ENCODE peak calls at places on chromosomes 11 and 22, in seven cellular contexts. One of them, this sample, is unnamed.

GRCh38 chr11:126194121-126194543 is 17.3 kb downstream of the RPUSD4 start:
- DNase-seq in A549: peak; percentile 55
- DNase-seq in SK-N-SH: peak; percentile 82
- DNase-seq in uterus: peak; percentile 56
- DNase-seq in keratinocyte: no peak
- DNase-seq in GM12878: no peak
- DNase-seq in mammary epithelial cell: peak; percentile 16
- DNase-seq in this sample: no peak

GRCh38 chr11:19988598-19988997 is 171.7 kb downstream of the DBX1 start:
- DNase-seq in keratinocyte: peak; percentile 40
- DNase-seq in A549: no peak
- DNase-seq in SK-N-SH: no peak
- DNase-seq in uterus: peak; percentile 80
- DNase-seq in GM12878: no peak
- DNase-seq in mammary epithelial cell: peak; percentile 91
- DNase-seq in this sample: no peak

GRCh38 chr11:18703001-18703763 is 4.6 kb downstream of the TMEM86A start:
- DNase-seq in SK-N-SH: no peak
- DNase-seq in A549: no peak
- DNase-seq in uterus: no peak
- DNase-seq in mammary epithelial cell: no peak
- DNase-seq in keratinocyte: no peak
- DNase-seq in GM12878: no peak
- DNase-seq in this sample: no peak

GRCh38 chr11:78784321-78785061 is 209.8 kb upstream of the NARS2 start:
- DNase-seq in keratinocyte: no peak
- DNase-seq in uterus: no peak
- DNase-seq in SK-N-SH: no peak
- DNase-seq in mammary epithelial cell: peak; percentile 48
- DNase-seq in GM12878: no peak
- DNase-seq in A549: no peak
- DNase-seq in this sample: no peak

GRCh38 chr11:94107363-94107762 is 21.3 kb upstream of the PANX1 start:
- DNase-seq in mammary epithelial cell: no peak
- DNase-seq in SK-N-SH: no peak
- DNase-seq in keratinocyte: no peak
- DNase-seq in GM12878: no peak
- DNase-seq in uterus: no peak
- DNase-seq in A549: no peak
- DNase-seq in this sample: no peak

GRCh38 chr11:100221791-100222190 is 465.3 kb upstream of the ARHGAP42 start:
- DNase-seq in GM12878: no peak
- DNase-seq in mammary epithelial cell: no peak
- DNase-seq in keratinocyte: no peak
- DNase-seq in SK-N-SH: no peak
- DNase-seq in A549: no peak
- DNase-seq in uterus: no peak
- DNase-seq in this sample: no peak

GRCh38 chr11:84089072-84090057 is 803.2 kb upstream of the CCDC90B start:
- DNase-seq in mammary epithelial cell: no peak
- DNase-seq in SK-N-SH: peak; percentile 36
- DNase-seq in A549: no peak
- DNase-seq in uterus: no peak
- DNase-seq in GM12878: no peak
- DNase-seq in keratinocyte: no peak
- DNase-seq in this sample: no peak

GRCh38 chr22:43511276-43511910 is 99.6 kb downstream of the MPPED1 start:
- DNase-seq in uterus: no peak
- DNase-seq in keratinocyte: peak; percentile 33
- DNase-seq in SK-N-SH: no peak
- DNase-seq in mammary epithelial cell: peak; percentile 62
- DNase-seq in A549: no peak
- DNase-seq in GM12878: no peak
- DNase-seq in this sample: no peak

GRCh38 chr11:78432058-78432515 is 14.5 kb upstream of the GAB2 start:
- DNase-seq in A549: no peak
- DNase-seq in GM12878: no peak
- DNase-seq in SK-N-SH: no peak
- DNase-seq in mammary epithelial cell: no peak
- DNase-seq in uterus: peak; percentile 55
- DNase-seq in keratinocyte: no peak
- DNase-seq in this sample: no peak

GRCh38 chr11:122863704-122864326 is 18.7 kb upstream of the JHY start:
- DNase-seq in GM12878: no peak
- DNase-seq in uterus: peak; percentile 33
- DNase-seq in keratinocyte: no peak
- DNase-seq in mammary epithelial cell: no peak
- DNase-seq in A549: peak; percentile 20
- DNase-seq in SK-N-SH: peak; percentile 60
- DNase-seq in this sample: no peak

GRCh38 chr11:23611726-23612125 is 751.5 kb upstream of the CCDC179 start:
- DNase-seq in GM12878: no peak
- DNase-seq in SK-N-SH: no peak
- DNase-seq in mammary epithelial cell: no peak
- DNase-seq in A549: no peak
- DNase-seq in uterus: no peak
- DNase-seq in keratinocyte: no peak
- DNase-seq in this sample: no peak

GRCh38 chr11:82631722-82632630 is 101.7 kb downstream of the FAM181B start:
- DNase-seq in GM12878: peak; percentile 27
- DNase-seq in A549: no peak
- DNase-seq in uterus: no peak
- DNase-seq in keratinocyte: no peak
- DNase-seq in mammary epithelial cell: peak; percentile 40
- DNase-seq in SK-N-SH: no peak
- DNase-seq in this sample: no peak

DNA sequence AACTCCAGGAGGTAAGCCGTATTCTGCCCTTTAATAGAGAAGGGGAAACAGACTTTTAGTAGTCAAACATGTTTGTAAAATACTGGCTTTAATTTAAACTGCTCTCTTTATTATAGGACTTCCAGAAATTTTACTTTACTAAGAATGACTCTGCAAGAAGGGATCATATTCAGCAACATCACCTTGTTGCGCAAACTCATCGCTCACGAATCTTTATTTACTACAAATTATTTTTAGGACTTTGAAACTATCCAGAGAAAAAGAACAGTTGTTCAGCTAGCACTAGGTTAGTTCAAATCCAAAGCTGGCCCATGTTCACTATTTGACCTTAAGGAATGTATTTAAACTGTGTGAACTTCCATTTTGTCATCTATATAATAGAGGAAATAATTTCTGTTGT is 498.3 kb upstream of the TENM4 start:
- DNase-seq in keratinocyte: no peak
- DNase-seq in A549: no peak
- DNase-seq in uterus: no peak
- DNase-seq in GM12878: no peak
- DNase-seq in mammary epithelial cell: no peak
- DNase-seq in SK-N-SH: no peak
- DNase-seq in this sample: no peak
- TF ChIP-seq CTCF in keratinocyte: no peak
- TF ChIP-seq CTCF in A549: no peak
- TF ChIP-seq CTCF in uterus: no peak
- TF ChIP-seq CTCF in GM12878: no peak
- TF ChIP-seq CTCF in mammary epithelial cell: no peak
- TF ChIP-seq CTCF in SK-N-SH: no peak
- TF ChIP-seq CTCF in this sample: no peak

GRCh38 chr22:28822930-28823481 is 22.6 kb upstream of the XBP1 start:
- DNase-seq in mammary epithelial cell: no peak
- DNase-seq in uterus: no peak
- DNase-seq in keratinocyte: no peak
- DNase-seq in GM12878: no peak
- DNase-seq in SK-N-SH: no peak
- DNase-seq in A549: no peak
- DNase-seq in this sample: no peak
- H3K27ac ChIP-seq in mammary epithelial cell: no peak overlapping the region
- H3K27ac ChIP-seq in uterus: no peak overlapping the region
- H3K27ac ChIP-seq in keratinocyte: no peak overlapping the region
- H3K27ac ChIP-seq in GM12878: peak overlapping the region; percentile 54
- H3K27ac ChIP-seq in SK-N-SH: no peak overlapping the region
- H3K27ac ChIP-seq in A549: no peak overlapping the region
- H3K27ac ChIP-seq in this sample: no peak overlapping the region

GRCh38 chr11:28675183-28675582 is 567.0 kb downstream of the METTL15 start:
- DNase-seq in A549: no peak
- DNase-seq in mammary epithelial cell: no peak
- DNase-seq in keratinocyte: no peak
- DNase-seq in SK-N-SH: no peak
- DNase-seq in GM12878: no peak
- DNase-seq in uterus: no peak
- DNase-seq in this sample: no peak

GRCh38 chr11:28677719-28678118 is 569.5 kb downstream of the METTL15 start:
- DNase-seq in A549: no peak
- DNase-seq in keratinocyte: no peak
- DNase-seq in uterus: no peak
- DNase-seq in mammary epithelial cell: no peak
- DNase-seq in SK-N-SH: no peak
- DNase-seq in GM12878: no peak
- DNase-seq in this sample: no peak

GRCh38 chr11:28674432-28675076 is 566.4 kb downstream of the METTL15 start:
- DNase-seq in keratinocyte: no peak
- DNase-seq in A549: no peak
- DNase-seq in uterus: no peak
- DNase-seq in SK-N-SH: peak; percentile 28
- DNase-seq in GM12878: no peak
- DNase-seq in mammary epithelial cell: no peak
- DNase-seq in this sample: no peak

GRCh38 chr11:28671326-28671725 is 563.1 kb downstream of the METTL15 start:
- DNase-seq in GM12878: no peak
- DNase-seq in keratinocyte: no peak
- DNase-seq in mammary epithelial cell: no peak
- DNase-seq in SK-N-SH: no peak
- DNase-seq in uterus: no peak
- DNase-seq in A549: no peak
- DNase-seq in this sample: no peak

DNA sequence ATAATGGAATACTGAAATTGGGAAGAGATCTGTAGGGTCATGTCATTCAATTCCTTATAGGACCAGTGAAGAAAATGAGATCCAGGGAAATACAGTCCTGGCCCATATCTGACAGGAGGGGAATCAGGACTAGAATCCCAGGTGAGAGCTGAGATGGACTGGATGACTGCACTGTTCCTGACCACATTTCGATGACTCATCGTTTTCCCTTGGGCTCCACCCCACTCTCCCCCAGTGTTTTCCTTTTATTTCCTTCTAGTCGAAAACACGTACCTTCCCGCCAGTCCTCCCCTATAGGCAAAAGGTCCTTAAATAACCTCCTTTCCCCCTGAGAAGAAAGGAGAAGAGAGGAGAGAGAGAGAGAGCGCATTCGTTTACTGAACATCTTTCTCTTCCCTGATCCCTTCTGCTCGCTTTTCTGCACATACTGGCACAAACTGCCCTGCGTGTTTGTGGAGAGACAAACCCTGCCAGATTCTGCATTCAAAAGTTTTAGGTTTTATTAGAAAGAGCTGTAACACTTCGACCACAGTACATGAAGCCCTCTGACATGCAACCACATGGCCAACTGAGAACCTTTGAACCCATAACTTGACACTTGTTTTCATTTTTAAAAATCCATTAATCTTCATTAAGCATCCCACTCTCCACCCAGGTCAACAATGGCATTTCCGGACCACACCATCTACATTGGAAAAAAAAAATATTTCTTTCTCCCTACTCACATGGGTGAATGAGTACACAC is 565.7 kb downstream of the METTL15 start:
- DNase-seq in keratinocyte: peak; percentile 9
- DNase-seq in SK-N-SH: no peak
- DNase-seq in uterus: no peak
- DNase-seq in mammary epithelial cell: peak; percentile 46
- DNase-seq in A549: no peak
- DNase-seq in GM12878: no peak
- DNase-seq in this sample: no peak
- H3K4me3 ChIP-seq in keratinocyte: no peak overlapping the region
- H3K4me3 ChIP-seq in SK-N-SH: no peak overlapping the region
- H3K4me3 ChIP-seq in uterus: no peak overlapping the region
- H3K4me3 ChIP-seq in mammary epithelial cell: no peak overlapping the region
- H3K4me3 ChIP-seq in A549: no peak overlapping the region
- H3K4me3 ChIP-seq in GM12878: no peak overlapping the region
- H3K4me3 ChIP-seq in this sample: no peak overlapping the region

GRCh38 chr22:45502215-45503070 is at the start of gene FBLN1:
- DNase-seq in mammary epithelial cell: no peak
- DNase-seq in keratinocyte: no peak
- DNase-seq in A549: peak; percentile 50
- DNase-seq in GM12878: no peak
- DNase-seq in uterus: peak; percentile 70
- DNase-seq in SK-N-SH: peak; percentile 97
- DNase-seq in this sample: peak; percentile 69
- TF ChIP-seq CTCF in mammary epithelial cell: peak; percentile 38
- TF ChIP-seq CTCF in keratinocyte: no peak
- TF ChIP-seq CTCF in A549: peak; percentile 46
- TF ChIP-seq CTCF in GM12878: no peak
- TF ChIP-seq CTCF in uterus: peak; percentile 21
- TF ChIP-seq CTCF in SK-N-SH: peak; percentile 54
- TF ChIP-seq CTCF in this sample: no peak

DNA sequence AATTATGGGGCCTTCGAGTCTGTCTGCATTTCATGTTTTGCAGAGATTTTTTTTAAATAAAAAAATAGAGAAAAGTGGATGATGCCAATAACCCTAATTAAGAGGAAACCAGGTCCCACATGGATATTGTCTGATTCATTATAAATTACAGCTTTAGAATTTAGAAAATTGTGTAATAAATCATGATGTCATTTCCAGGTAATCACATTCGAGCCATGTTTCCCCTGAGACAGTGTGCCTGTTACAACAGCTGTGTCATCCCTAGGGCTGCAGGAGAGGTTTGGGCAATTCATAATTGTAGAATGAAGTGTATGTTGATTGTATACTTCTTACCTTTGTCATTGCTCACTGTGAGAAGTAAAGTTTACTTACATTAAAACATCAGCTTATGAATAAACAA is 38.3 kb downstream of the NCAM1 start:
- DNase-seq in SK-N-SH: peak; percentile 30
- DNase-seq in uterus: no peak
- DNase-seq in GM12878: no peak
- DNase-seq in A549: no peak
- DNase-seq in keratinocyte: no peak
- DNase-seq in mammary epithelial cell: peak; percentile 60
- DNase-seq in this sample: no peak
- H3K27ac ChIP-seq in SK-N-SH: peak overlapping the region; percentile 86
- H3K27ac ChIP-seq in uterus: no peak overlapping the region
- H3K27ac ChIP-seq in GM12878: no peak overlapping the region
- H3K27ac ChIP-seq in A549: no peak overlapping the region
- H3K27ac ChIP-seq in keratinocyte: no peak overlapping the region
- H3K27ac ChIP-seq in mammary epithelial cell: no peak overlapping the region
- H3K27ac ChIP-seq in this sample: no peak overlapping the region

GRCh38 chr11:6474423-6474792 is 667 bp upstream of the TRIM3 start:
- DNase-seq in SK-N-SH: no peak
- DNase-seq in uterus: no peak
- DNase-seq in mammary epithelial cell: no peak
- DNase-seq in A549: no peak
- DNase-seq in keratinocyte: no peak
- DNase-seq in GM12878: no peak
- DNase-seq in this sample: no peak
- H3K4me3 ChIP-seq in SK-N-SH: peak overlapping the region; percentile 78
- H3K4me3 ChIP-seq in uterus: peak overlapping the region; percentile 86
- H3K4me3 ChIP-seq in mammary epithelial cell: peak overlapping the region; percentile 49
- H3K4me3 ChIP-seq in A549: peak overlapping the region; percentile 92
- H3K4me3 ChIP-seq in keratinocyte: peak overlapping the region; percentile 74
- H3K4me3 ChIP-seq in GM12878: peak overlapping the region; percentile 61
- H3K4me3 ChIP-seq in this sample: peak overlapping the region; percentile 92